ENCODE peak calls at places on chromosomes 5 and 9, in ten cellular contexts. One of them, this sample, is unnamed.

GRCh38 chr5:155729684-155730059 is 597.3 kb upstream of the SGCD start:
- DNase-seq in body of pancreas: no peak
- DNase-seq in GM06990: no peak
- DNase-seq in endothelial cell: peak
- DNase-seq in neural crest cell: no peak
- DNase-seq in epithelial cell of esophagus: no peak
- DNase-seq in AG09319: no peak
- DNase-seq in fibroblast of the aortic adventitia: no peak
- DNase-seq in GM13977: no peak
- DNase-seq in IMR-90: no peak
- DNase-seq in this sample: no peak

GRCh38 chr9:35859310-35859994 is 10.7 kb downstream of the OR13J1 start:
- DNase-seq in AG09319: no peak
- DNase-seq in endothelial cell: no peak
- DNase-seq in fibroblast of the aortic adventitia: peak
- DNase-seq in GM06990: no peak
- DNase-seq in IMR-90: peak
- DNase-seq in body of pancreas: no peak
- DNase-seq in epithelial cell of esophagus: peak
- DNase-seq in neural crest cell: no peak
- DNase-seq in GM13977: no peak
- DNase-seq in this sample: no peak

GRCh38 chr5:65914644-65915196 is 11.7 kb upstream of the ERBIN start:
- DNase-seq in IMR-90: no peak
- DNase-seq in GM06990: no peak
- DNase-seq in endothelial cell: no peak
- DNase-seq in AG09319: no peak
- DNase-seq in body of pancreas: no peak
- DNase-seq in GM13977: no peak
- DNase-seq in fibroblast of the aortic adventitia: no peak
- DNase-seq in epithelial cell of esophagus: no peak
- DNase-seq in neural crest cell: no peak
- DNase-seq in this sample: no peak

GRCh38 chr5:76960004-76960625 is 7.3 kb downstream of the CRHBP start:
- DNase-seq in AG09319: no peak
- DNase-seq in neural crest cell: no peak
- DNase-seq in body of pancreas: no peak
- DNase-seq in IMR-90: no peak
- DNase-seq in GM06990: no peak
- DNase-seq in fibroblast of the aortic adventitia: no peak
- DNase-seq in epithelial cell of esophagus: no peak
- DNase-seq in GM13977: no peak
- DNase-seq in endothelial cell: no peak
- DNase-seq in this sample: no peak

GRCh38 chr9:110538621-110539020 is 40.9 kb downstream of the SVEP1 start:
- DNase-seq in endothelial cell: no peak
- DNase-seq in neural crest cell: no peak
- DNase-seq in epithelial cell of esophagus: no peak
- DNase-seq in IMR-90: peak
- DNase-seq in GM06990: no peak
- DNase-seq in fibroblast of the aortic adventitia: peak
- DNase-seq in body of pancreas: no peak
- DNase-seq in AG09319: no peak
- DNase-seq in GM13977: no peak
- DNase-seq in this sample: no peak

GRCh38 chr5:1707467-1707866 is 92.2 kb downstream of the MRPL36 start:
- DNase-seq in neural crest cell: no peak
- DNase-seq in fibroblast of the aortic adventitia: no peak
- DNase-seq in endothelial cell: no peak
- DNase-seq in GM06990: no peak
- DNase-seq in body of pancreas: no peak
- DNase-seq in IMR-90: no peak
- DNase-seq in epithelial cell of esophagus: no peak
- DNase-seq in AG09319: no peak
- DNase-seq in GM13977: no peak
- DNase-seq in this sample: no peak

GRCh38 chr5:74442466-74442865 is 198.1 kb downstream of the ENC1 start:
- DNase-seq in endothelial cell: no peak
- DNase-seq in AG09319: no peak
- DNase-seq in body of pancreas: no peak
- DNase-seq in neural crest cell: no peak
- DNase-seq in GM06990: no peak
- DNase-seq in IMR-90: no peak
- DNase-seq in epithelial cell of esophagus: no peak
- DNase-seq in fibroblast of the aortic adventitia: peak
- DNase-seq in GM13977: no peak
- DNase-seq in this sample: no peak

GRCh38 chr9:128022886-128023285 is 42.1 kb upstream of the EEIG1 start:
- DNase-seq in AG09319: no peak
- DNase-seq in IMR-90: no peak
- DNase-seq in epithelial cell of esophagus: no peak
- DNase-seq in fibroblast of the aortic adventitia: peak
- DNase-seq in endothelial cell: no peak
- DNase-seq in GM06990: no peak
- DNase-seq in neural crest cell: no peak
- DNase-seq in GM13977: no peak
- DNase-seq in body of pancreas: no peak
- DNase-seq in this sample: no peak

GRCh38 chr9:76419782-76420380 is 25.7 kb upstream of the RFK start:
- DNase-seq in epithelial cell of esophagus: peak
- DNase-seq in fibroblast of the aortic adventitia: peak
- DNase-seq in body of pancreas: peak
- DNase-seq in GM06990: no peak
- DNase-seq in neural crest cell: no peak
- DNase-seq in IMR-90: no peak
- DNase-seq in AG09319: no peak
- DNase-seq in GM13977: no peak
- DNase-seq in endothelial cell: no peak
- DNase-seq in this sample: no peak

GRCh38 chr9:92133949-92134604 is 18.9 kb upstream of the SPTLC1 start:
- DNase-seq in IMR-90: peak
- DNase-seq in AG09319: no peak
- DNase-seq in body of pancreas: peak
- DNase-seq in GM13977: peak
- DNase-seq in GM06990: peak
- DNase-seq in fibroblast of the aortic adventitia: peak
- DNase-seq in neural crest cell: peak
- DNase-seq in endothelial cell: peak
- DNase-seq in epithelial cell of esophagus: peak
- DNase-seq in this sample: peak

GRCh38 chr9:17660158-17660557 is 81.3 kb downstream of the SH3GL2 start:
- DNase-seq in neural crest cell: no peak
- DNase-seq in GM06990: no peak
- DNase-seq in GM13977: no peak
- DNase-seq in IMR-90: no peak
- DNase-seq in epithelial cell of esophagus: no peak
- DNase-seq in AG09319: no peak
- DNase-seq in endothelial cell: no peak
- DNase-seq in fibroblast of the aortic adventitia: no peak
- DNase-seq in body of pancreas: no peak
- DNase-seq in this sample: no peak

GRCh38 chr9:91138760-91139159 is 223.0 kb downstream of the AUH start:
- DNase-seq in GM06990: no peak
- DNase-seq in AG09319: no peak
- DNase-seq in endothelial cell: no peak
- DNase-seq in GM13977: no peak
- DNase-seq in IMR-90: peak
- DNase-seq in epithelial cell of esophagus: peak
- DNase-seq in body of pancreas: no peak
- DNase-seq in neural crest cell: no peak
- DNase-seq in fibroblast of the aortic adventitia: no peak
- DNase-seq in this sample: no peak

GRCh38 chr9:132547052-132547431 is 35.4 kb upstream of the BARHL1 start:
- DNase-seq in AG09319: no peak
- DNase-seq in IMR-90: no peak
- DNase-seq in fibroblast of the aortic adventitia: no peak
- DNase-seq in neural crest cell: no peak
- DNase-seq in epithelial cell of esophagus: no peak
- DNase-seq in body of pancreas: no peak
- DNase-seq in endothelial cell: no peak
- DNase-seq in GM13977: no peak
- DNase-seq in GM06990: no peak
- DNase-seq in this sample: no peak

GRCh38 chr9:132545578-132545977 is 36.8 kb upstream of the BARHL1 start:
- DNase-seq in IMR-90: no peak
- DNase-seq in endothelial cell: no peak
- DNase-seq in GM06990: no peak
- DNase-seq in neural crest cell: no peak
- DNase-seq in GM13977: no peak
- DNase-seq in epithelial cell of esophagus: no peak
- DNase-seq in AG09319: no peak
- DNase-seq in body of pancreas: no peak
- DNase-seq in fibroblast of the aortic adventitia: no peak
- DNase-seq in this sample: no peak

GRCh38 chr9:132547976-132548730 is 34.3 kb upstream of the BARHL1 start:
- DNase-seq in AG09319: no peak
- DNase-seq in body of pancreas: no peak
- DNase-seq in GM13977: no peak
- DNase-seq in epithelial cell of esophagus: no peak
- DNase-seq in fibroblast of the aortic adventitia: no peak
- DNase-seq in IMR-90: no peak
- DNase-seq in neural crest cell: no peak
- DNase-seq in GM06990: no peak
- DNase-seq in endothelial cell: no peak
- DNase-seq in this sample: no peak

GRCh38 chr9:132547436-132547835 is 35.0 kb upstream of the BARHL1 start:
- DNase-seq in epithelial cell of esophagus: no peak
- DNase-seq in body of pancreas: no peak
- DNase-seq in GM06990: no peak
- DNase-seq in fibroblast of the aortic adventitia: no peak
- DNase-seq in endothelial cell: no peak
- DNase-seq in neural crest cell: no peak
- DNase-seq in GM13977: no peak
- DNase-seq in IMR-90: no peak
- DNase-seq in AG09319: no peak
- DNase-seq in this sample: no peak

GRCh38 chr9:132546148-132547051 is 36.0 kb upstream of the BARHL1 start:
- DNase-seq in IMR-90: no peak
- DNase-seq in GM06990: no peak
- DNase-seq in AG09319: no peak
- DNase-seq in GM13977: no peak
- DNase-seq in body of pancreas: no peak
- DNase-seq in endothelial cell: peak
- DNase-seq in fibroblast of the aortic adventitia: peak
- DNase-seq in epithelial cell of esophagus: no peak
- DNase-seq in neural crest cell: peak
- DNase-seq in this sample: peak
- TF ChIP-seq CTCF in IMR-90: peak
- TF ChIP-seq CTCF in GM06990: peak
- TF ChIP-seq CTCF in AG09319: peak
- TF ChIP-seq CTCF in GM13977: peak
- TF ChIP-seq CTCF in body of pancreas: peak
- TF ChIP-seq CTCF in endothelial cell: peak
- TF ChIP-seq CTCF in fibroblast of the aortic adventitia: peak
- TF ChIP-seq CTCF in epithelial cell of esophagus: peak
- TF ChIP-seq CTCF in neural crest cell: peak
- TF ChIP-seq CTCF in this sample: peak

GRCh38 chr5:616342-617039 is 4.4 kb downstream of the CEP72 start:
- DNase-seq in AG09319: no peak
- DNase-seq in epithelial cell of esophagus: no peak
- DNase-seq in GM13977: no peak
- DNase-seq in fibroblast of the aortic adventitia: no peak
- DNase-seq in endothelial cell: no peak
- DNase-seq in neural crest cell: no peak
- DNase-seq in body of pancreas: no peak
- DNase-seq in IMR-90: no peak
- DNase-seq in GM06990: no peak
- DNase-seq in this sample: no peak
- TF ChIP-seq CTCF in AG09319: no peak
- TF ChIP-seq CTCF in epithelial cell of esophagus: no peak
- TF ChIP-seq CTCF in GM13977: peak
- TF ChIP-seq CTCF in fibroblast of the aortic adventitia: no peak
- TF ChIP-seq CTCF in endothelial cell: no peak
- TF ChIP-seq CTCF in neural crest cell: no peak
- TF ChIP-seq CTCF in body of pancreas: no peak
- TF ChIP-seq CTCF in IMR-90: no peak
- TF ChIP-seq CTCF in GM06990: no peak
- TF ChIP-seq CTCF in this sample: no peak

DNA sequence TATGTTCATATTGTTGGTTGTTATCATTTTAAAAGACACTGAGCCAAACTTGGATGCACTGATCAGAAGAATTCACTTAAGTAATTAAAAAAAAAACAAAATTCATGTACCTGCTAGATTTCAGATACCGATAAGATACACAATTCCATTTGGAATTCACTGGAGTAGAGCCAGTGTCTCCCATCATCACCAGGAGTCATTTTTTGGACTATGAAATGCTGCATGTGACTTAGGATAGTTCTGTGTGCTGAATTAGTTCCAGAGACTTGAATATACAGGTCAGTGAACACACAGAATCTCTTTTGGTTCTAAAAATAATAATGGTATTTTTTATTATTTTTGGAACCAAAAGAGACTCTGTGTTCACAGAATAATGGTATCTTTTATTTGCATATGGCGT is 482.6 kb upstream of the PIK3R1 start:
- DNase-seq in GM13977: no peak
- DNase-seq in endothelial cell: no peak
- DNase-seq in GM06990: no peak
- DNase-seq in epithelial cell of esophagus: no peak
- DNase-seq in neural crest cell: no peak
- DNase-seq in IMR-90: no peak
- DNase-seq in AG09319: no peak
- DNase-seq in fibroblast of the aortic adventitia: no peak
- DNase-seq in body of pancreas: no peak
- DNase-seq in this sample: no peak
- TF ChIP-seq CTCF in GM13977: no peak
- TF ChIP-seq CTCF in endothelial cell: no peak
- TF ChIP-seq CTCF in GM06990: no peak
- TF ChIP-seq CTCF in epithelial cell of esophagus: no peak
- TF ChIP-seq CTCF in neural crest cell: no peak
- TF ChIP-seq CTCF in IMR-90: no peak
- TF ChIP-seq CTCF in AG09319: no peak
- TF ChIP-seq CTCF in fibroblast of the aortic adventitia: no peak
- TF ChIP-seq CTCF in body of pancreas: no peak
- TF ChIP-seq CTCF in this sample: no peak

DNA sequence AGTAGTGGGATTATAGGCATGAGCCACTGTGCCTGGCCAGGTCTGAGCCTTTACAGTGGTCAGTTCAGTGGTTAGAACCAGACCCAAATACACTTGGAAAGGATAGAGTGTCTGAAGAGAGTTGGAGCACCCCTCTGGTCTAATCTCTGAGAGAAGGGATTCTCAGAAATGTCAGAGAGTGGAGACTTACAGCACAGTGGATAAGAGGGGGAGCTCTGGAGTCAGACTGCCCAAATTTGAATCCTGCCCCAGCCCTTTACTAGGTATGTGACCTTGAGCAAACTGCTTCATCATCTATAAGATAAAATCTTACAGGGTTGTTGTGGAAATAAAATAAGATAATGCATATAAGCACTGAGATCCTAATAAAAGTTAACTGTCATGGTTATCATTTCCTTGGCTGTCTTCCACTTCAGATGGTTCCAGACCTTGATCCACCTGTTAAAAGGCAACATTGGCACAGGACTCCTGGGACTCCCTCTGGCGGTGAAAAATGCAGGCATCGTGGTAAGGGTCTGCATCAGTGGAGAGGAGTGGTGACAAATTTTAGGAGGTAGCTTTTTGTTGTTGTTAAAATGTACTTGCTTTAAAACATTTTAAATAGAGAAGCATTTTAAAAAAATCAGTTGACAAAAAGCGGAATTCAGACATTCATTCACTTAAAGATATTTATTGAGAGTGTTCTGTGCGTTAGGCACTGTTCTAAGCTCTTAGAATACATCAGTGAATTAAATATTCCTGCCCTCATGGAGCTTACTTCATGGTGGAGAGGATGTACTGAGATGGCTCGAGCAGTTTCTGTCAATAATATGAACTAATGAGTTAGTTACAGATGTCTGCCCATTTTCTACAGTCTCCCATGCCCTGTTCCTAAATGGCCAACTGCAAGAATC is 16.0 kb downstream of the SLC36A1 start:
- DNase-seq in AG09319: no peak
- DNase-seq in epithelial cell of esophagus: no peak
- DNase-seq in neural crest cell: peak
- DNase-seq in body of pancreas: no peak
- DNase-seq in IMR-90: no peak
- DNase-seq in GM06990: no peak
- DNase-seq in fibroblast of the aortic adventitia: no peak
- DNase-seq in endothelial cell: peak
- DNase-seq in GM13977: no peak
- DNase-seq in this sample: no peak
- TF ChIP-seq CTCF in AG09319: peak
- TF ChIP-seq CTCF in epithelial cell of esophagus: peak
- TF ChIP-seq CTCF in neural crest cell: peak
- TF ChIP-seq CTCF in body of pancreas: no peak
- TF ChIP-seq CTCF in IMR-90: no peak
- TF ChIP-seq CTCF in GM06990: peak
- TF ChIP-seq CTCF in fibroblast of the aortic adventitia: peak
- TF ChIP-seq CTCF in endothelial cell: peak
- TF ChIP-seq CTCF in GM13977: no peak
- TF ChIP-seq CTCF in this sample: no peak